ENCODE peak calls at places on chromosomes 12 and 14, in ten cellular contexts. L, E, U, J, I, R, B, V, W and M are unnamed samples.

GRCh38 chr12:24919346-24920001 is 29.4 kb downstream of the BCAT1 start:
- DNase-seq in L (no peak), E (no peak), U (no peak), J (no peak), I (no peak), R (no peak), B (no peak), V (peak), W (no peak), M (no peak)

GRCh38 chr12:47270782-47271664 is 191.3 kb upstream of the AMIGO2 start:
- DNase-seq in L (no peak), E (peak), U (no peak), J (no peak), I (peak), R (no peak), B (peak), V (peak), W (no peak), M (no peak)

GRCh38 chr12:63362801-63363200 is 211.8 kb upstream of the AVPR1A start:
- DNase-seq in L (no peak), E (peak), U (no peak), J (no peak), I (peak), R (no peak), B (no peak), V (no peak), W (no peak), M (no peak)

GRCh38 chr12:19869413-19869812 is 430.1 kb downstream of the AEBP2 start:
- DNase-seq in L (no peak), E (peak), U (no peak), J (no peak), I (no peak), R (no peak), B (no peak), V (peak), W (no peak), M (no peak)

GRCh38 chr12:106211973-106212372 is 35.8 kb downstream of the CKAP4 start:
- DNase-seq in L (no peak), E (no peak), U (no peak), J (no peak), I (no peak), R (no peak), B (no peak), V (no peak), W (no peak), M (no peak)

GRCh38 chr14:30974628-30975027 is 50.8 kb upstream of the AP4S1 start:
- DNase-seq in L (no peak), E (peak), U (no peak), J (no peak), I (peak), R (no peak), B (no peak), V (no peak), W (no peak), M (no peak)

GRCh38 chr14:73795974-73796373 is 55.7 kb upstream of the PTGR2 start:
- DNase-seq in L (no peak), E (peak), U (no peak), J (no peak), I (peak), R (no peak), B (peak), V (no peak), W (no peak), M (peak)

GRCh38 chr14:73223049-73223448 is 14.3 kb upstream of the PAPLN start:
- DNase-seq in L (peak), E (no peak), U (no peak), J (no peak), I (peak), R (no peak), B (no peak), V (no peak), W (no peak), M (no peak)

GRCh38 chr12:124438415-124439056 is 128.9 kb downstream of the NCOR2 start:
- DNase-seq in L (no peak), E (no peak), U (no peak), J (no peak), I (no peak), R (no peak), B (peak), V (no peak), W (no peak), M (no peak)

GRCh38 chr12:52539024-52539820 is 13.7 kb downstream of the KRT71 start:
- DNase-seq in L (no peak), E (peak), U (no peak), J (no peak), I (peak), R (no peak), B (no peak), V (no peak), W (no peak), M (no peak)

GRCh38 chr14:65872536-65872935 is 460.0 kb downstream of the FUT8 start:
- DNase-seq in L (no peak), E (no peak), U (no peak), J (no peak), I (no peak), R (no peak), B (no peak), V (no peak), W (no peak), M (no peak)

GRCh38 chr12:2248087-2248900 is 195.5 kb downstream of the CACNA1C start:
- DNase-seq in L (no peak), E (peak), U (no peak), J (no peak), I (no peak), R (no peak), B (no peak), V (no peak), W (no peak), M (no peak)

GRCh38 chr12:110916295-110916875 is 4.0 kb downstream of the MYL2 start:
- DNase-seq in L (no peak), E (no peak), U (no peak), J (no peak), I (no peak), R (no peak), B (no peak), V (no peak), W (no peak), M (no peak)

GRCh38 chr12:2244013-2244861 is 191.4 kb downstream of the CACNA1C start:
- DNase-seq in L (peak), E (peak), U (peak), J (peak), I (peak), R (no peak), B (no peak), V (no peak), W (no peak), M (peak)

GRCh38 chr14:61860294-61860918 is 98.2 kb downstream of the SNAPC1 start:
- DNase-seq in L (peak), E (peak), U (peak), J (peak), I (peak), R (no peak), B (peak), V (peak), W (peak), M (peak)

GRCh38 chr14:104140213-104140462 is 1.8 kb downstream of the KIF26A start:
- DNase-seq in L (no peak), E (no peak), U (no peak), J (no peak), I (no peak), R (no peak), B (no peak), V (no peak), W (no peak), M (peak)

GRCh38 chr12:47616440-47616839 is 89.4 kb downstream of the RPAP3 start:
- DNase-seq in L (no peak), E (no peak), U (no peak), J (no peak), I (no peak), R (no peak), B (no peak), V (no peak), W (no peak), M (no peak)

GRCh38 chr12:119649202-119649808 is 18.6 kb upstream of the PRKAB1 start:
- DNase-seq in L (no peak), E (peak), U (peak), J (no peak), I (no peak), R (no peak), B (no peak), V (no peak), W (no peak), M (no peak)

GRCh38 chr12:131147894-131148293 is 194.2 kb downstream of the ADGRD1 start:
- DNase-seq in L (peak), E (no peak), U (no peak), J (no peak), I (no peak), R (no peak), B (no peak), V (no peak), W (no peak), M (no peak)